ENCODE peak calls at places on chromosomes 6 and 20, in six cellular contexts. E is HCT116, A is hepatocyte, P is neural progenitor cell, M is MM.1S, B is OCI-LY7. I is an unnamed sample.

GRCh38 chr20:21101453-21102251 is 4.5 kb downstream of the LINC00237 start:
- DNase-seq in E (no peak), A (peak; percentile 16), P (peak; percentile 75), M (no peak), B (no peak), I (peak; percentile 23)

GRCh38 chr6:107800564-107801164 is 23.4 kb downstream of the SCML4 start:
- DNase-seq in E (no peak), A (no peak), P (no peak), M (no peak), B (no peak), I (peak; percentile 12)

GRCh38 chr6:125794342-125795137 is 3.8 kb downstream of the NCOA7 start:
- DNase-seq in E (no peak), A (no peak), P (no peak), M (no peak), B (no peak), I (peak; percentile 42)

GRCh38 chr20:64238115-64238825 is 17.3 kb upstream of the PCMTD2 start:
- DNase-seq in E (no peak), A (no peak), P (no peak), M (no peak), B (no peak), I (no peak)

GRCh38 chr6:158869010-158869603 is 49.9 kb upstream of the EZR start:
- DNase-seq in E (peak; percentile 89), A (no peak), P (peak; percentile 80), M (no peak), B (peak; percentile 92), I (no peak)

GRCh38 chr20:57594092-57594911 is 25.9 kb downstream of the ZBP1 start:
- DNase-seq in E (peak; percentile 12), A (peak; percentile 69), P (peak; percentile 76), M (peak; percentile 28), B (peak; percentile 63), I (peak; percentile 47)

GRCh38 chr6:47654255-47654654 is 44.1 kb upstream of the ADGRF4 start:
- DNase-seq in E (no peak), A (no peak), P (no peak), M (no peak), B (no peak), I (peak; percentile 40)

GRCh38 chr6:98832282-98833100 is 1.9 kb upstream of the POU3F2 start:
- DNase-seq in E (no peak), A (peak; percentile 32), P (peak; percentile 58), M (no peak), B (no peak), I (peak; percentile 94)

GRCh38 chr20:24915892-24916291 is 33.2 kb upstream of the CST7 start:
- DNase-seq in E (no peak), A (no peak), P (no peak), M (no peak), B (no peak), I (no peak)

GRCh38 chr6:26536571-26537159 is 1.5 kb upstream of the HMGN4 start:
- DNase-seq in E (no peak), A (peak; percentile 59), P (peak; percentile 58), M (peak; percentile 78), B (peak; percentile 86), I (peak; percentile 72)

GRCh38 chr6:3419624-3420272 is 37.1 kb downstream of the SLC22A23 start:
- DNase-seq in E (no peak), A (peak; percentile 54), P (no peak), M (no peak), B (no peak), I (peak; percentile 96)

GRCh38 chr6:31620586-31621319 is at the start of gene PRRC2A:
- DNase-seq in E (peak; percentile 47), A (peak; percentile 98), P (peak; percentile 90), M (no peak), B (peak; percentile 79), I (peak; percentile 88)

GRCh38 chr20:5147193-5147592 is 20.4 kb downstream of the CDS2 start:
- DNase-seq in E (no peak), A (no peak), P (no peak), M (no peak), B (no peak), I (no peak)

GRCh38 chr6:13614126-13614925 is 809 bp upstream of the NOL7 start:
- DNase-seq in E (no peak), A (peak; percentile 69), P (peak; percentile 73), M (peak; percentile 53), B (peak; percentile 56), I (peak; percentile 72)

GRCh38 chr6:168349718-168350117 is 30.1 kb upstream of the DACT2 start:
- DNase-seq in E (no peak), A (no peak), P (no peak), M (no peak), B (no peak), I (no peak)

GRCh38 chr20:56750430-56750829 is 121.3 kb downstream of the TFAP2C start:
- DNase-seq in E (peak; percentile 10), A (no peak), P (peak; percentile 71), M (no peak), B (no peak), I (no peak)

GRCh38 chr6:107735906-107736635 is 88.0 kb downstream of the SCML4 start:
- DNase-seq in E (no peak), A (no peak), P (no peak), M (no peak), B (peak; percentile 54), I (no peak)

GRCh38 chr6:147227770-147228320 is 23.6 kb downstream of the STXBP5 start:
- DNase-seq in E (no peak), A (no peak), P (no peak), M (no peak), B (no peak), I (peak; percentile 11)

GRCh38 chr6:159761135-159761872 is 541 bp upstream of the ACAT2 start:
- DNase-seq in E (no peak), A (peak; percentile 49), P (peak; percentile 68), M (peak; percentile 29), B (peak; percentile 52), I (peak; percentile 61)

GRCh38 chr20:58408603-58409246 is 19.7 kb downstream of the VAPB start:
- DNase-seq in E (no peak), A (no peak), P (no peak), M (no peak), B (peak; percentile 57), I (no peak)

GRCh38 chr6:108169801-108170606 is 4.2 kb downstream of the NR2E1 start:
- DNase-seq in E (no peak), A (no peak), P (peak; percentile 63), M (no peak), B (no peak), I (no peak)

GRCh38 chr6:138572200-138572875 is 73.0 kb upstream of the NHSL1 start:
- DNase-seq in E (no peak), A (peak; percentile 90), P (peak; percentile 91), M (no peak), B (no peak), I (peak; percentile 85)
- TF ChIP-seq EZH2phosphoT487 in E (no peak), A (no peak), P (no peak), M (no peak), B (no peak), I (no peak)

GRCh38 chr6:112204350-112204706 is 50.0 kb downstream of the LAMA4 start:
- DNase-seq in E (no peak), A (no peak), P (no peak), M (no peak), B (no peak), I (peak; percentile 60)

GRCh38 chr6:112205521-112206458 is 48.6 kb downstream of the LAMA4 start:
- DNase-seq in E (no peak), A (no peak), P (no peak), M (no peak), B (no peak), I (peak; percentile 57)

GRCh38 chr6:112207131-112207530 is 47.2 kb downstream of the LAMA4 start:
- DNase-seq in E (no peak), A (no peak), P (no peak), M (no peak), B (no peak), I (peak; percentile 46)

GRCh38 chr6:112202639-112203341 is 51.6 kb downstream of the LAMA4 start:
- DNase-seq in E (no peak), A (no peak), P (peak; percentile 55), M (peak; percentile 20), B (no peak), I (peak; percentile 63)

DNA sequence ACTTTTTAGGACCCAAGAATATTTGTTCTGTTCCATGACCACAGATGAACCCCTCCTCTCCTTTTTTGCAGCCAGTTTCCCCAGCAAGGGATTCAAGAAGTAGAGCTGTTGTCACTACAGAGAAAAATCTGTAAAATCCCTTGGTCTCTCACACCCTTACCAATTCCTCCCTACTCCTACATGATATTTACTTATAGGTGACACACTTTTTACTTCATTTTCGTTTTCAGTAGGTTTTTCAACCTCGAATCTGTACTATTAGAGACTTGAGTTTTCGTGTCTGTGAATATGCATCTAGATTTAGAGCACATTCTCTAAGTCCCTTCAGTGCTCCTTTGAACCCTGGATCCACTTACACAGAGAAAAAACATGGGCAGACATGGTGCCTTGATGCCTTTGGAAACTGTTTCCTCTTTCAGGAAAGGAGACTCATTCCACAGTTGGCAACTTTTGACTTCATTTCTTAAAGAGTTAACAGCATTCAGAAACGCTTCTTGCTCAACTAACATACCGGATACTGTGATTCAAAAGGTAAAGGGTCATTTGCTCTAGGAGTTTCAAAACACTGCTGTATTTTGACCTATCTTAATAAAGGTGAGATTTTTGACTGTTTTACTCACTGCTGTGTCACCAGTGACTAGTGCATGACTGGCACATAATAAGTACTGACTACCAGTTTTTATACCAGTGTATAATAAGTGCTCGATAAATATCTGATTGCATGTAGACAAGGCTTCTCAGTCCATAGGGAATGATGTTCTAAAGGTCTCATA is 50.6 kb downstream of the LAMA4 start:
- DNase-seq in E (peak; percentile 72), A (peak; percentile 14), P (no peak), M (peak; percentile 44), B (no peak), I (peak; percentile 94)
- TF ChIP-seq EZH2phosphoT487 in E (no peak), A (no peak), P (no peak), M (no peak), B (no peak), I (no peak)

GRCh38 chr20:61044499-61044898 is 207.6 kb upstream of the CDH4 start:
- DNase-seq in E (no peak), A (no peak), P (peak; percentile 18), M (no peak), B (no peak), I (peak; percentile 2)

GRCh38 chr20:61045091-61045490 is 207.0 kb upstream of the CDH4 start:
- DNase-seq in E (no peak), A (no peak), P (no peak), M (no peak), B (no peak), I (no peak)

GRCh38 chr20:61041481-61041880 is 210.6 kb upstream of the CDH4 start:
- DNase-seq in E (no peak), A (no peak), P (no peak), M (no peak), B (no peak), I (no peak)

GRCh38 chr20:61043681-61044080 is 208.4 kb upstream of the CDH4 start:
- DNase-seq in E (no peak), A (no peak), P (no peak), M (no peak), B (no peak), I (no peak)

GRCh38 chr20:61042501-61043385 is 209.3 kb upstream of the CDH4 start:
- DNase-seq in E (no peak), A (no peak), P (peak; percentile 40), M (no peak), B (no peak), I (peak; percentile 16)
- TF ChIP-seq EZH2phosphoT487 in E (no peak), A (no peak), P (no peak), M (no peak), B (no peak), I (no peak)

DNA sequence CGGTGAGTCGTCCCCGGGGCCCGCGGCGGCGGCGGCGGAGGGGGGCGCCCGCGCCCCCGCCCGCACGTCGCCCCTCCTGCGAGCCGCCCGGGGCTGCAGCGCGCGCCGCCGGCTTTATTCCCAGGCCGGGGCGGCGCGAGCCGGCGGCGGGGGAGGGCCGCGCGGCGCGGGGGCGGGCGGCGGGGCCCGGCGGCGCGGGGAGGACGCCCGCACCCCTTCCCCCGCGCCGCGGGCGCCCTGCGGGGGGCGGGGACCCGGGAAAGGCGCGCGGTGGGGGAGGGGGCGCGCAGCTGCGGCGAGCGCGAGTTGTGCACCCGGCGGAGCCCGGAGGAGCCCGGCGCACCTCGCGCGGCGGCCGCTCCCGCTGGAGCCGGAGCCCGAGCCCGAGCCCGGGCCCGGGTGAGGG is 646 bp downstream of the HMGA1 start:
- DNase-seq in E (no peak), A (peak; percentile 64), P (peak; percentile 57), M (peak; percentile 26), B (peak; percentile 64), I (peak; percentile 64)
- TF ChIP-seq EZH2phosphoT487 in E (no peak), A (no peak), P (no peak), M (no peak), B (no peak), I (no peak)